ENCODE peak calls at places on chromosomes 16 and 17, in nine cellular contexts. One of them, this sample, is unnamed.

GRCh38 chr16:1105888-1106620 is 10.0 kb upstream of the C1QTNF8 start:
- DNase-seq in T-helper 1 cell: no peak
- DNase-seq in HFFc6: peak
- DNase-seq in ELR: peak
- DNase-seq in stimulated activated naive CD8-positive, alpha-beta T cell treated with anti-CD3 and anti-CD28 coated beads, Interleukin-15, amount 100 ng/mL, for 72 hours: peak
- DNase-seq in anterior cingulate cortex: peak
- DNase-seq in iris pigment epithelial cell: peak
- DNase-seq in smooth muscle cell of the brain vasculature: peak
- DNase-seq in stimulated activated CD4-positive, alpha-beta T cell treated with anti-CD3 and anti-CD28 coated beads, TNF-alpha, amount 100 ng/mL, for 1 hour: no peak
- DNase-seq in this sample: no peak

GRCh38 chr17:15896277-15896676 is 48.7 kb upstream of the ADORA2B start:
- DNase-seq in ELR: no peak
- DNase-seq in T-helper 1 cell: no peak
- DNase-seq in stimulated activated naive CD8-positive, alpha-beta T cell treated with anti-CD3 and anti-CD28 coated beads, Interleukin-15, amount 100 ng/mL, for 72 hours: no peak
- DNase-seq in smooth muscle cell of the brain vasculature: no peak
- DNase-seq in iris pigment epithelial cell: no peak
- DNase-seq in stimulated activated CD4-positive, alpha-beta T cell treated with anti-CD3 and anti-CD28 coated beads, TNF-alpha, amount 100 ng/mL, for 1 hour: no peak
- DNase-seq in HFFc6: no peak
- DNase-seq in anterior cingulate cortex: no peak
- DNase-seq in this sample: no peak

GRCh38 chr17:63140255-63140654 is 174.2 kb downstream of the TANC2 start:
- DNase-seq in iris pigment epithelial cell: peak
- DNase-seq in HFFc6: no peak
- DNase-seq in smooth muscle cell of the brain vasculature: peak
- DNase-seq in T-helper 1 cell: no peak
- DNase-seq in ELR: peak
- DNase-seq in anterior cingulate cortex: no peak
- DNase-seq in stimulated activated naive CD8-positive, alpha-beta T cell treated with anti-CD3 and anti-CD28 coated beads, Interleukin-15, amount 100 ng/mL, for 72 hours: peak
- DNase-seq in stimulated activated CD4-positive, alpha-beta T cell treated with anti-CD3 and anti-CD28 coated beads, TNF-alpha, amount 100 ng/mL, for 1 hour: no peak
- DNase-seq in this sample: no peak

GRCh38 chr16:88810868-88811599 is 694 bp downstream of the APRT start:
- DNase-seq in smooth muscle cell of the brain vasculature: peak
- DNase-seq in HFFc6: peak
- DNase-seq in stimulated activated naive CD8-positive, alpha-beta T cell treated with anti-CD3 and anti-CD28 coated beads, Interleukin-15, amount 100 ng/mL, for 72 hours: peak
- DNase-seq in anterior cingulate cortex: peak
- DNase-seq in ELR: peak
- DNase-seq in stimulated activated CD4-positive, alpha-beta T cell treated with anti-CD3 and anti-CD28 coated beads, TNF-alpha, amount 100 ng/mL, for 1 hour: peak
- DNase-seq in iris pigment epithelial cell: peak
- DNase-seq in T-helper 1 cell: peak
- DNase-seq in this sample: no peak

GRCh38 chr17:49935526-49936210 is 33.3 kb upstream of the DLX4 start:
- DNase-seq in HFFc6: no peak
- DNase-seq in stimulated activated naive CD8-positive, alpha-beta T cell treated with anti-CD3 and anti-CD28 coated beads, Interleukin-15, amount 100 ng/mL, for 72 hours: no peak
- DNase-seq in ELR: no peak
- DNase-seq in smooth muscle cell of the brain vasculature: no peak
- DNase-seq in stimulated activated CD4-positive, alpha-beta T cell treated with anti-CD3 and anti-CD28 coated beads, TNF-alpha, amount 100 ng/mL, for 1 hour: no peak
- DNase-seq in anterior cingulate cortex: no peak
- DNase-seq in T-helper 1 cell: no peak
- DNase-seq in iris pigment epithelial cell: no peak
- DNase-seq in this sample: no peak

GRCh38 chr17:74190154-74190553 is 13.3 kb upstream of the RPL38 start:
- DNase-seq in stimulated activated naive CD8-positive, alpha-beta T cell treated with anti-CD3 and anti-CD28 coated beads, Interleukin-15, amount 100 ng/mL, for 72 hours: no peak
- DNase-seq in iris pigment epithelial cell: peak
- DNase-seq in stimulated activated CD4-positive, alpha-beta T cell treated with anti-CD3 and anti-CD28 coated beads, TNF-alpha, amount 100 ng/mL, for 1 hour: no peak
- DNase-seq in smooth muscle cell of the brain vasculature: no peak
- DNase-seq in T-helper 1 cell: no peak
- DNase-seq in ELR: peak
- DNase-seq in HFFc6: peak
- DNase-seq in anterior cingulate cortex: no peak
- DNase-seq in this sample: no peak

GRCh38 chr17:71942626-71943025 is 178.2 kb upstream of the SOX9 start:
- DNase-seq in smooth muscle cell of the brain vasculature: no peak
- DNase-seq in stimulated activated naive CD8-positive, alpha-beta T cell treated with anti-CD3 and anti-CD28 coated beads, Interleukin-15, amount 100 ng/mL, for 72 hours: no peak
- DNase-seq in anterior cingulate cortex: peak
- DNase-seq in stimulated activated CD4-positive, alpha-beta T cell treated with anti-CD3 and anti-CD28 coated beads, TNF-alpha, amount 100 ng/mL, for 1 hour: no peak
- DNase-seq in HFFc6: no peak
- DNase-seq in T-helper 1 cell: no peak
- DNase-seq in iris pigment epithelial cell: no peak
- DNase-seq in ELR: no peak
- DNase-seq in this sample: no peak

GRCh38 chr16:13633381-13633861 is 286.5 kb upstream of the ERCC4 start:
- DNase-seq in ELR: no peak
- DNase-seq in iris pigment epithelial cell: no peak
- DNase-seq in smooth muscle cell of the brain vasculature: no peak
- DNase-seq in stimulated activated CD4-positive, alpha-beta T cell treated with anti-CD3 and anti-CD28 coated beads, TNF-alpha, amount 100 ng/mL, for 1 hour: no peak
- DNase-seq in stimulated activated naive CD8-positive, alpha-beta T cell treated with anti-CD3 and anti-CD28 coated beads, Interleukin-15, amount 100 ng/mL, for 72 hours: no peak
- DNase-seq in anterior cingulate cortex: no peak
- DNase-seq in HFFc6: no peak
- DNase-seq in T-helper 1 cell: no peak
- DNase-seq in this sample: no peak

GRCh38 chr17:51355314-51356083 is 95.2 kb downstream of the UTP18 start:
- DNase-seq in anterior cingulate cortex: no peak
- DNase-seq in stimulated activated naive CD8-positive, alpha-beta T cell treated with anti-CD3 and anti-CD28 coated beads, Interleukin-15, amount 100 ng/mL, for 72 hours: no peak
- DNase-seq in ELR: no peak
- DNase-seq in smooth muscle cell of the brain vasculature: no peak
- DNase-seq in stimulated activated CD4-positive, alpha-beta T cell treated with anti-CD3 and anti-CD28 coated beads, TNF-alpha, amount 100 ng/mL, for 1 hour: no peak
- DNase-seq in HFFc6: no peak
- DNase-seq in iris pigment epithelial cell: no peak
- DNase-seq in T-helper 1 cell: no peak
- DNase-seq in this sample: no peak

GRCh38 chr16:89460556-89460955 is 29.8 kb downstream of the ANKRD11 start:
- DNase-seq in ELR: no peak
- DNase-seq in iris pigment epithelial cell: no peak
- DNase-seq in HFFc6: no peak
- DNase-seq in anterior cingulate cortex: no peak
- DNase-seq in stimulated activated naive CD8-positive, alpha-beta T cell treated with anti-CD3 and anti-CD28 coated beads, Interleukin-15, amount 100 ng/mL, for 72 hours: no peak
- DNase-seq in T-helper 1 cell: no peak
- DNase-seq in stimulated activated CD4-positive, alpha-beta T cell treated with anti-CD3 and anti-CD28 coated beads, TNF-alpha, amount 100 ng/mL, for 1 hour: no peak
- DNase-seq in smooth muscle cell of the brain vasculature: no peak
- DNase-seq in this sample: no peak

GRCh38 chr17:2925011-2925410 is 128.8 kb downstream of the RAP1GAP2 start:
- DNase-seq in T-helper 1 cell: no peak
- DNase-seq in HFFc6: no peak
- DNase-seq in stimulated activated naive CD8-positive, alpha-beta T cell treated with anti-CD3 and anti-CD28 coated beads, Interleukin-15, amount 100 ng/mL, for 72 hours: no peak
- DNase-seq in iris pigment epithelial cell: no peak
- DNase-seq in stimulated activated CD4-positive, alpha-beta T cell treated with anti-CD3 and anti-CD28 coated beads, TNF-alpha, amount 100 ng/mL, for 1 hour: no peak
- DNase-seq in anterior cingulate cortex: no peak
- DNase-seq in smooth muscle cell of the brain vasculature: no peak
- DNase-seq in ELR: no peak
- DNase-seq in this sample: no peak

GRCh38 chr17:2090804-2091534 is 36.1 kb downstream of the HIC1 start:
- DNase-seq in anterior cingulate cortex: no peak
- DNase-seq in smooth muscle cell of the brain vasculature: no peak
- DNase-seq in stimulated activated naive CD8-positive, alpha-beta T cell treated with anti-CD3 and anti-CD28 coated beads, Interleukin-15, amount 100 ng/mL, for 72 hours: no peak
- DNase-seq in stimulated activated CD4-positive, alpha-beta T cell treated with anti-CD3 and anti-CD28 coated beads, TNF-alpha, amount 100 ng/mL, for 1 hour: no peak
- DNase-seq in T-helper 1 cell: no peak
- DNase-seq in iris pigment epithelial cell: peak
- DNase-seq in ELR: peak
- DNase-seq in HFFc6: peak
- DNase-seq in this sample: no peak

GRCh38 chr16:82329504-82330192 is 159.6 kb upstream of the MPHOSPH6 start:
- DNase-seq in HFFc6: no peak
- DNase-seq in anterior cingulate cortex: peak
- DNase-seq in ELR: no peak
- DNase-seq in T-helper 1 cell: no peak
- DNase-seq in stimulated activated CD4-positive, alpha-beta T cell treated with anti-CD3 and anti-CD28 coated beads, TNF-alpha, amount 100 ng/mL, for 1 hour: no peak
- DNase-seq in iris pigment epithelial cell: no peak
- DNase-seq in stimulated activated naive CD8-positive, alpha-beta T cell treated with anti-CD3 and anti-CD28 coated beads, Interleukin-15, amount 100 ng/mL, for 72 hours: no peak
- DNase-seq in smooth muscle cell of the brain vasculature: no peak
- DNase-seq in this sample: no peak

GRCh38 chr17:29769225-29769624 is 146.5 kb upstream of the CORO6 start:
- DNase-seq in anterior cingulate cortex: no peak
- DNase-seq in iris pigment epithelial cell: no peak
- DNase-seq in ELR: no peak
- DNase-seq in HFFc6: no peak
- DNase-seq in stimulated activated naive CD8-positive, alpha-beta T cell treated with anti-CD3 and anti-CD28 coated beads, Interleukin-15, amount 100 ng/mL, for 72 hours: no peak
- DNase-seq in smooth muscle cell of the brain vasculature: no peak
- DNase-seq in stimulated activated CD4-positive, alpha-beta T cell treated with anti-CD3 and anti-CD28 coated beads, TNF-alpha, amount 100 ng/mL, for 1 hour: no peak
- DNase-seq in T-helper 1 cell: no peak
- DNase-seq in this sample: no peak

GRCh38 chr17:67055041-67055443 is 10.7 kb downstream of the CACNG1 start:
- DNase-seq in smooth muscle cell of the brain vasculature: no peak
- DNase-seq in iris pigment epithelial cell: no peak
- DNase-seq in anterior cingulate cortex: no peak
- DNase-seq in ELR: no peak
- DNase-seq in stimulated activated naive CD8-positive, alpha-beta T cell treated with anti-CD3 and anti-CD28 coated beads, Interleukin-15, amount 100 ng/mL, for 72 hours: no peak
- DNase-seq in HFFc6: no peak
- DNase-seq in T-helper 1 cell: no peak
- DNase-seq in stimulated activated CD4-positive, alpha-beta T cell treated with anti-CD3 and anti-CD28 coated beads, TNF-alpha, amount 100 ng/mL, for 1 hour: no peak
- DNase-seq in this sample: no peak